ENCODE peak calls at places on chromosome 16, in eight cellular contexts. One of them, this sample, is unnamed.

GRCh38 chr16:10981697-10982216 is 37.4 kb downstream of the CLEC16A start:
- DNase-seq in amygdala: no peak
- DNase-seq in GM04503: no peak
- DNase-seq in osteocyte: no peak
- DNase-seq in GM12864: no peak
- DNase-seq in PC-3: peak; percentile 33
- DNase-seq in tibial nerve: no peak
- DNase-seq in NCI-H2081: no peak
- DNase-seq in this sample: no peak

GRCh38 chr16:4285167-4285566 is 12.3 kb upstream of the TFAP4 start:
- DNase-seq in amygdala: no peak
- DNase-seq in GM04503: no peak
- DNase-seq in osteocyte: no peak
- DNase-seq in GM12864: no peak
- DNase-seq in PC-3: no peak
- DNase-seq in tibial nerve: no peak
- DNase-seq in NCI-H2081: no peak
- DNase-seq in this sample: no peak

GRCh38 chr16:49332589-49333267 is 40.9 kb upstream of the C16orf78 start:
- DNase-seq in amygdala: no peak
- DNase-seq in GM04503: no peak
- DNase-seq in osteocyte: no peak
- DNase-seq in GM12864: no peak
- DNase-seq in PC-3: peak; percentile 11
- DNase-seq in tibial nerve: no peak
- DNase-seq in NCI-H2081: no peak
- DNase-seq in this sample: no peak

GRCh38 chr16:1493746-1494094 is 560 bp downstream of the TELO2 start:
- DNase-seq in amygdala: no peak
- DNase-seq in GM04503: no peak
- DNase-seq in osteocyte: peak; percentile 84
- DNase-seq in GM12864: no peak
- DNase-seq in PC-3: no peak
- DNase-seq in tibial nerve: no peak
- DNase-seq in NCI-H2081: no peak
- DNase-seq in this sample: no peak

GRCh38 chr16:30780549-30780948 is 6.5 kb downstream of the ZNF629 start:
- DNase-seq in amygdala: no peak
- DNase-seq in GM04503: no peak
- DNase-seq in osteocyte: no peak
- DNase-seq in GM12864: no peak
- DNase-seq in PC-3: no peak
- DNase-seq in tibial nerve: no peak
- DNase-seq in NCI-H2081: no peak
- DNase-seq in this sample: no peak

GRCh38 chr16:1152651-1153259 is at the start of gene CACNA1H:
- DNase-seq in amygdala: peak; percentile 46
- DNase-seq in GM04503: no peak
- DNase-seq in osteocyte: no peak
- DNase-seq in GM12864: no peak
- DNase-seq in PC-3: no peak
- DNase-seq in tibial nerve: no peak
- DNase-seq in NCI-H2081: no peak
- DNase-seq in this sample: no peak

GRCh38 chr16:53872248-53873221 is 168.6 kb downstream of the FTO start:
- DNase-seq in amygdala: no peak
- DNase-seq in GM04503: peak; percentile 66
- DNase-seq in osteocyte: no peak
- DNase-seq in GM12864: no peak
- DNase-seq in PC-3: no peak
- DNase-seq in tibial nerve: no peak
- DNase-seq in NCI-H2081: no peak
- DNase-seq in this sample: no peak

GRCh38 chr16:13316008-13316407 is 414.6 kb downstream of the SHISA9 start:
- DNase-seq in amygdala: no peak
- DNase-seq in GM04503: peak; percentile 52
- DNase-seq in osteocyte: no peak
- DNase-seq in GM12864: no peak
- DNase-seq in PC-3: no peak
- DNase-seq in tibial nerve: no peak
- DNase-seq in NCI-H2081: no peak
- DNase-seq in this sample: no peak

GRCh38 chr16:88705076-88705684 is 1.0 kb downstream of the RNF166 start:
- DNase-seq in amygdala: no peak
- DNase-seq in GM04503: peak; percentile 6
- DNase-seq in osteocyte: no peak
- DNase-seq in GM12864: no peak
- DNase-seq in PC-3: no peak
- DNase-seq in tibial nerve: no peak
- DNase-seq in NCI-H2081: no peak
- DNase-seq in this sample: peak; percentile 18

GRCh38 chr16:56353054-56353921 is 72.1 kb downstream of the AMFR start:
- DNase-seq in amygdala: no peak
- DNase-seq in GM04503: no peak
- DNase-seq in osteocyte: peak; percentile 82
- DNase-seq in GM12864: no peak
- DNase-seq in PC-3: no peak
- DNase-seq in tibial nerve: no peak
- DNase-seq in NCI-H2081: no peak
- DNase-seq in this sample: no peak

GRCh38 chr16:83730812-83731211 is 77.0 kb upstream of the HSBP1 start:
- DNase-seq in amygdala: no peak
- DNase-seq in GM04503: no peak
- DNase-seq in osteocyte: no peak
- DNase-seq in GM12864: no peak
- DNase-seq in PC-3: no peak
- DNase-seq in tibial nerve: no peak
- DNase-seq in NCI-H2081: no peak
- DNase-seq in this sample: no peak

GRCh38 chr16:88719267-88719932 is 13.1 kb downstream of the CTU2 start:
- DNase-seq in amygdala: peak; percentile 59
- DNase-seq in GM04503: no peak
- DNase-seq in osteocyte: no peak
- DNase-seq in GM12864: no peak
- DNase-seq in PC-3: no peak
- DNase-seq in tibial nerve: no peak
- DNase-seq in NCI-H2081: no peak
- DNase-seq in this sample: no peak

GRCh38 chr16:67399749-67400704 is 6.7 kb upstream of the TPPP3 start:
- DNase-seq in amygdala: no peak
- DNase-seq in GM04503: no peak
- DNase-seq in osteocyte: no peak
- DNase-seq in GM12864: no peak
- DNase-seq in PC-3: no peak
- DNase-seq in tibial nerve: no peak
- DNase-seq in NCI-H2081: peak; percentile 68
- DNase-seq in this sample: no peak

GRCh38 chr16:10180771-10181163 is 1.5 kb downstream of the GRIN2A start:
- DNase-seq in amygdala: peak; percentile 18
- DNase-seq in GM04503: no peak
- DNase-seq in osteocyte: no peak
- DNase-seq in GM12864: no peak
- DNase-seq in PC-3: no peak
- DNase-seq in tibial nerve: no peak
- DNase-seq in NCI-H2081: no peak
- DNase-seq in this sample: no peak

GRCh38 chr16:61500851-61501250 is 535.4 kb downstream of the CDH8 start:
- DNase-seq in amygdala: no peak
- DNase-seq in GM04503: no peak
- DNase-seq in osteocyte: no peak
- DNase-seq in GM12864: no peak
- DNase-seq in PC-3: peak; percentile 9
- DNase-seq in tibial nerve: no peak
- DNase-seq in NCI-H2081: no peak
- DNase-seq in this sample: no peak

GRCh38 chr16:19228057-19228456 is 57.5 kb upstream of the CLEC19A start:
- DNase-seq in amygdala: no peak
- DNase-seq in GM04503: no peak
- DNase-seq in osteocyte: no peak
- DNase-seq in GM12864: no peak
- DNase-seq in PC-3: no peak
- DNase-seq in tibial nerve: no peak
- DNase-seq in NCI-H2081: no peak
- DNase-seq in this sample: no peak

GRCh38 chr16:9055661-9056060 is 35.8 kb upstream of the HAPSTR1 start:
- DNase-seq in amygdala: no peak
- DNase-seq in GM04503: no peak
- DNase-seq in osteocyte: no peak
- DNase-seq in GM12864: no peak
- DNase-seq in PC-3: no peak
- DNase-seq in tibial nerve: no peak
- DNase-seq in NCI-H2081: no peak
- DNase-seq in this sample: no peak

GRCh38 chr16:8886593-8887437 is 4.7 kb downstream of the LITAFD start:
- DNase-seq in amygdala: no peak
- DNase-seq in GM04503: no peak
- DNase-seq in osteocyte: no peak
- DNase-seq in GM12864: no peak
- DNase-seq in PC-3: no peak
- DNase-seq in tibial nerve: no peak
- DNase-seq in NCI-H2081: no peak
- DNase-seq in this sample: no peak

GRCh38 chr16:77383606-77384187 is 51.1 kb downstream of the ADAMTS18 start:
- DNase-seq in amygdala: no peak
- DNase-seq in GM04503: no peak
- DNase-seq in osteocyte: no peak
- DNase-seq in GM12864: no peak
- DNase-seq in PC-3: no peak
- DNase-seq in tibial nerve: no peak
- DNase-seq in NCI-H2081: no peak
- DNase-seq in this sample: no peak

GRCh38 chr16:21663889-21664647 is at the start of gene OTOA:
- DNase-seq in amygdala: no peak
- DNase-seq in GM04503: no peak
- DNase-seq in osteocyte: no peak
- DNase-seq in GM12864: no peak
- DNase-seq in PC-3: no peak
- DNase-seq in tibial nerve: no peak
- DNase-seq in NCI-H2081: no peak
- DNase-seq in this sample: no peak

GRCh38 chr16:85929259-85929704 is 30.3 kb downstream of the IRF8 start:
- DNase-seq in amygdala: no peak
- DNase-seq in GM04503: no peak
- DNase-seq in osteocyte: no peak
- DNase-seq in GM12864: no peak
- DNase-seq in PC-3: peak; percentile 25
- DNase-seq in tibial nerve: no peak
- DNase-seq in NCI-H2081: no peak
- DNase-seq in this sample: no peak

GRCh38 chr16:50702725-50703124 is 9.3 kb downstream of the NOD2 start:
- DNase-seq in amygdala: no peak
- DNase-seq in GM04503: no peak
- DNase-seq in osteocyte: no peak
- DNase-seq in GM12864: no peak
- DNase-seq in PC-3: no peak
- DNase-seq in tibial nerve: no peak
- DNase-seq in NCI-H2081: no peak
- DNase-seq in this sample: peak; percentile 4

GRCh38 chr16:66278111-66278531 is 88.4 kb upstream of the CDH5 start:
- DNase-seq in amygdala: no peak
- DNase-seq in GM04503: no peak
- DNase-seq in osteocyte: peak; percentile 40
- DNase-seq in GM12864: no peak
- DNase-seq in PC-3: peak; percentile 92
- DNase-seq in tibial nerve: no peak
- DNase-seq in NCI-H2081: no peak
- DNase-seq in this sample: no peak

GRCh38 chr16:11677451-11677951 is 9.2 kb downstream of the SNN start:
- DNase-seq in amygdala: no peak
- DNase-seq in GM04503: no peak
- DNase-seq in osteocyte: no peak
- DNase-seq in GM12864: no peak
- DNase-seq in PC-3: no peak
- DNase-seq in tibial nerve: no peak
- DNase-seq in NCI-H2081: no peak
- DNase-seq in this sample: no peak

GRCh38 chr16:85616608-85617311 is 3.6 kb downstream of the GSE1 start:
- DNase-seq in amygdala: peak; percentile 10
- DNase-seq in GM04503: no peak
- DNase-seq in osteocyte: no peak
- DNase-seq in GM12864: peak; percentile 31
- DNase-seq in PC-3: no peak
- DNase-seq in tibial nerve: no peak
- DNase-seq in NCI-H2081: peak; percentile 57
- DNase-seq in this sample: no peak

This sample was measured in SIG-M5.